ENCODE peak calls at places on chromosomes 2 and 18, in six cellular contexts. W is H1, K is suprapubic skin, X is vagina, A is breast epithelium, V is transverse colon. P is an unnamed sample. For H3K9me3, the result is how much of the 10 kb centered on the place peaks cover.

GRCh38 chr2:152342259-152343046 is 7.5 kb downstream of the FMNL2 start:
- DNase-seq in W (no peak), K (no peak), X (no peak), A (no peak), V (no peak), P (no peak)

GRCh38 chr2:88110830-88111229 is 17.0 kb downstream of the FABP1 start:
- DNase-seq in W (no peak), K (no peak), X (no peak), A (no peak), V (no peak), P (no peak)

GRCh38 chr2:207792244-207792785 is 22.6 kb upstream of the FZD5 start:
- DNase-seq in W (no peak), K (no peak), X (no peak), A (no peak), V (no peak), P (peak)

GRCh38 chr2:236887953-236888765 is 197.5 kb upstream of the COPS8 start:
- DNase-seq in W (peak), K (no peak), X (no peak), A (no peak), V (no peak), P (no peak)

GRCh38 chr2:48515588-48515987 is 14.4 kb upstream of the STON1 start:
- DNase-seq in W (no peak), K (no peak), X (no peak), A (no peak), V (peak), P (no peak)

GRCh38 chr2:205954707-205955106 is 131.3 kb downstream of the INO80D start:
- DNase-seq in W (no peak), K (no peak), X (no peak), A (no peak), V (no peak), P (no peak)

GRCh38 chr2:51258301-51258700 is 226.4 kb upstream of the NRXN1 start:
- DNase-seq in W (no peak), K (no peak), X (no peak), A (no peak), V (no peak), P (no peak)

GRCh38 chr18:44693030-44693784 is 12.5 kb downstream of the SETBP1 start:
- DNase-seq in W (no peak), K (no peak), X (peak), A (no peak), V (no peak), P (no peak)

GRCh38 chr2:172972005-172972619 is 103.5 kb upstream of the MAP3K20 start:
- DNase-seq in W (peak), K (no peak), X (no peak), A (no peak), V (peak), P (no peak)

GRCh38 chr2:155062250-155062985 is 363.9 kb downstream of the KCNJ3 start:
- DNase-seq in W (no peak), K (no peak), X (no peak), A (no peak), V (no peak), P (no peak)

GRCh38 chr2:191114403-191114886 is 36.3 kb downstream of the STAT4 start:
- DNase-seq in W (no peak), K (no peak), X (no peak), A (no peak), V (no peak), P (no peak)

GRCh38 chr2:60079562-60079961 is 473.9 kb downstream of the BCL11A start:
- DNase-seq in W (no peak), K (no peak), X (no peak), A (no peak), V (no peak), P (no peak)

GRCh38 chr2:120210234-120210781 is 12.9 kb downstream of the TMEM185B start:
- DNase-seq in W (no peak), K (no peak), X (peak), A (no peak), V (no peak), P (no peak)

GRCh38 chr2:237978058-237978712 is 11.4 kb downstream of the UBE2F start:
- DNase-seq in W (no peak), K (peak), X (no peak), A (no peak), V (no peak), P (no peak)

GRCh38 chr18:73947180-73947989 is 200.2 kb downstream of the FBXO15 start:
- DNase-seq in W (no peak), K (no peak), X (no peak), A (no peak), V (no peak), P (no peak)

GRCh38 chr18:38369772-38370690 is 804.4 kb upstream of the CELF4 start:
- DNase-seq in W (no peak), K (no peak), X (no peak), A (no peak), V (no peak), P (no peak)

GRCh38 chr18:74702951-74703350 is 105.3 kb downstream of the ZNF407 start:
- DNase-seq in W (no peak), K (no peak), X (no peak), A (no peak), V (no peak), P (no peak)

GRCh38 chr2:27914046-27914792 is 23.7 kb downstream of the BABAM2 start:
- DNase-seq in W (no peak), K (no peak), X (no peak), A (no peak), V (no peak), P (no peak)

GRCh38 chr2:43269706-43270105 is 43.3 kb upstream of the ZFP36L2 start:
- DNase-seq in W (no peak), K (peak), X (no peak), A (no peak), V (peak), P (no peak)

GRCh38 chr18:23906658-23907057 is 107.9 kb upstream of the TTC39C start:
- DNase-seq in W (no peak), K (no peak), X (no peak), A (no peak), V (no peak), P (no peak)

GRCh38 chr2:239830718-239831271 is 194.3 kb downstream of the NDUFA10 start:
- DNase-seq in W (peak), K (no peak), X (peak), A (peak), V (no peak), P (no peak)

GRCh38 chr2:18752667-18753422 is 163.5 kb upstream of the NT5C1B start:
- DNase-seq in W (no peak), K (no peak), X (no peak), A (no peak), V (no peak), P (no peak)

GRCh38 chr2:180573951-180574350 is 406.5 kb upstream of the UBE2E3 start:
- DNase-seq in W (no peak), K (no peak), X (no peak), A (no peak), V (no peak), P (no peak)

GRCh38 chr2:22893773-22894517 is 491.0 kb upstream of the KLHL29 start:
- DNase-seq in W (no peak), K (no peak), X (peak), A (no peak), V (no peak), P (no peak)

GRCh38 chr2:133674433-133675331 is 106.4 kb upstream of the NCKAP5 start:
- DNase-seq in W (peak), K (peak), X (no peak), A (peak), V (peak), P (peak)

GRCh38 chr2:70340921-70341765 is 39.3 kb upstream of the FAM136A start:
- DNase-seq in W (peak), K (no peak), X (no peak), A (no peak), V (peak), P (no peak)

GRCh38 chr2:237868631-237869356 is 9.4 kb downstream of the RAMP1 start:
- DNase-seq in W (no peak), K (peak), X (peak), A (peak), V (no peak), P (no peak)

DNA sequence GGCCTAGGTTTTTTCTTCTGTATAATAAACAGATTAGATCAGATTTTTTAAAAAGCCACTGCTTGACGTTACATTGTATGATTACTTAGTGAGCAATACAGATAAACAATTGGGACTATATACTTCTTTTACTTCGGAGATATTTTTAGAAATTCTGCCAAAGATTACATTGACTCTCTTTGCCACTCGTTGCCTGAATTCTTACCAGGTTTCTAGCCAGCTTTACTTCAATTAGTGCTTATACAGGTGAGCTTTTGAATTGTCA is 156.6 kb downstream of the HAUS1 start:
- DNase-seq in W (no peak), K (no peak), X (no peak), A (no peak), V (no peak), P (no peak)
- H3K27ac ChIP-seq in W (no peak), K (no peak), X (no peak), A (no peak), V (no peak), P (no peak)

GRCh38 chr2:127453392-127454171 is 35.4 kb downstream of the PROC start:
- DNase-seq in W (peak), K (no peak), X (no peak), A (no peak), V (no peak), P (no peak)

GRCh38 chr2:127453013-127453391 is 34.8 kb downstream of the PROC start:
- DNase-seq in W (no peak), K (no peak), X (no peak), A (no peak), V (no peak), P (no peak)

GRCh38 chr2:127449439-127449838 is 31.2 kb downstream of the PROC start:
- DNase-seq in W (no peak), K (no peak), X (no peak), A (no peak), V (no peak), P (no peak)

GRCh38 chr2:127449898-127450297 is 31.7 kb downstream of the PROC start:
- DNase-seq in W (no peak), K (no peak), X (no peak), A (no peak), V (no peak), P (no peak)

DNA sequence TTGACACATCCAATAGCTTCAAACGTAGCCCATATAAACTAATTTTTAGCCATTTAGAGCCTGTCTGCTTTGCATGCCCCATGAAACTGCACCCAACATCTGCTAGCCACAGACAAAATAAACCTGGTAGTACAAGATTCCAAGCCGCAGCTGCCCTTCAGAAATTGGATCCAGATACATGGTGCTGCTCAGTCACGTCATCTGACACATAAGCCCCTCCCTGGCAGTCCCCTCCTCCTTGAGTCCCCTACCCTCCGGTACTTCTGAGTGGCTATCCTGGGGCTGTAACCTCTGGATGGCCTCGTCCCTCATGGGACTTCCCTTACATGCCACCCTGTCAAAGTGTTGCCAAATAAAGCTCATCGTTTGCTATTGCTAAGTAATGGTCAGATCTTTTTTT is 33.8 kb downstream of the PROC start:
- DNase-seq in W (no peak), K (no peak), X (no peak), A (no peak), V (no peak), P (no peak)
- TF ChIP-seq POLR2AphosphoS5 in W (no peak), K (no peak), X (no peak), A (no peak), V (no peak), P (no peak)

GRCh38 chr2:16161768-16162490 is 221.6 kb downstream of the MYCN start:
- DNase-seq in W (peak), K (no peak), X (no peak), A (no peak), V (no peak), P (no peak)

GRCh38 chr2:16162491-16163040 is 222.2 kb downstream of the MYCN start:
- DNase-seq in W (peak), K (no peak), X (no peak), A (no peak), V (no peak), P (no peak)

GRCh38 chr2:16161085-16161565 is 220.8 kb downstream of the MYCN start:
- DNase-seq in W (no peak), K (no peak), X (no peak), A (no peak), V (no peak), P (no peak)

GRCh38 chr2:16156411-16156810 is 216.1 kb downstream of the MYCN start:
- DNase-seq in W (no peak), K (no peak), X (no peak), A (no peak), V (no peak), P (no peak)

DNA sequence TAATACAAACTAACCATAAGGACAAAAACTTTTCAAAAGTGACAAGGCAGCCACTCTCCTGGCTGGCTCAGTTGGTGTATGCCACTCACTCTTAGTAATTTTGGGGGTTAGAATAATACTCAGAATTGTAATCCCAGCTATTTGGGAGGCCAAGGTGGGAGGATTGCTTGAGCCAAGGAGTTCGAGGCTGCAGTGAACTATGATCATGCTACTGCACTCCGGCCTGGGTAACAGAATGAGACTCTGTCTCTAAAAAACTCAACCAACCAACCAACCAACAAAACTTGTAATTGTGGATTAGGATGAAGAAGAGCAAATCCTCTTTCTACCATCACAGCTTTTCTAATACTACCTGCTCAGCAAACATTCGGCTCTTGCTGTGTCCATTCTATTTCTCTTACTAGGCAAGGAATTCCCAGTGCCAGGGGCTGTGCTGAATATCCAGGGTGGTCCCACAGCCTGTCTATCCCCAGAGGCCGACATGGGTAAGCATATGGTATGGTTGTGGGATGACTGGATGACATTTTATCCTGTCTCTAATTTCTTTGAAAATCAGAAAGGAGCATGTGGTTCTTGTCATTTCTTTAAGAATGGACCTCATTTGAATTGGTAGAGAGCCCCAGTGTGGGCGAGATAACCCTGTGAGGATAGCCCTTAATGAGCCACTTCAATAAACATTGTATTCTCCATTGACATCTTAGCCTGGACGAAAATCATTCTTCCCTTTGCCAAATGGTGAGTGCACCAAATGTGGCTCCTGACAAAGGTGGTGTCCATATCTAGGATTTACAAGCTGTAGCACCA is 220.1 kb downstream of the MYCN start:
- DNase-seq in W (no peak), K (no peak), X (no peak), A (no peak), V (no peak), P (no peak)
- H3K9me3 ChIP-seq in W (under half), K (under half), X (under half), A (under half), V (under half), P (under half)

DNA sequence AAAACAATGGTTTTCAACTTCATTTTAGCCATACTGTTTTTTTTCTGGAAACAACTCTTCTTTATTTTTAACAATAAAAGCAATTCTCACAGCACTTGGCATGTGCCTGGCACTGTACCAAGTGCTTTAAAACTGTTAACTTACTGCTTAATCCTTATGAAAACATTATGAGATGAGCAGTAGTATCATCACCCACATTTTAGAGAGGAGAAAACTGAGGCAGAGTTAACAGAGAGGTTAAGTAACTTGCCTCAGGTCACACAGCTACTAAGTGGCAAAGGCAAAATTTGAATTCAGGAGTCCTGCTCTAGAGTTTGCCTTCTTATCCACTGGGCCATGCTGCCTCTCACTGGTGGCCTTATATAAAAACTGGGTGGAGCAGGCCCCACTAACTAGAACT is 23.2 kb downstream of the CTIF start:
- DNase-seq in W (no peak), K (no peak), X (no peak), A (no peak), V (no peak), P (no peak)
- H3K27ac ChIP-seq in W (no peak), K (no peak), X (no peak), A (no peak), V (peak), P (no peak)

DNA sequence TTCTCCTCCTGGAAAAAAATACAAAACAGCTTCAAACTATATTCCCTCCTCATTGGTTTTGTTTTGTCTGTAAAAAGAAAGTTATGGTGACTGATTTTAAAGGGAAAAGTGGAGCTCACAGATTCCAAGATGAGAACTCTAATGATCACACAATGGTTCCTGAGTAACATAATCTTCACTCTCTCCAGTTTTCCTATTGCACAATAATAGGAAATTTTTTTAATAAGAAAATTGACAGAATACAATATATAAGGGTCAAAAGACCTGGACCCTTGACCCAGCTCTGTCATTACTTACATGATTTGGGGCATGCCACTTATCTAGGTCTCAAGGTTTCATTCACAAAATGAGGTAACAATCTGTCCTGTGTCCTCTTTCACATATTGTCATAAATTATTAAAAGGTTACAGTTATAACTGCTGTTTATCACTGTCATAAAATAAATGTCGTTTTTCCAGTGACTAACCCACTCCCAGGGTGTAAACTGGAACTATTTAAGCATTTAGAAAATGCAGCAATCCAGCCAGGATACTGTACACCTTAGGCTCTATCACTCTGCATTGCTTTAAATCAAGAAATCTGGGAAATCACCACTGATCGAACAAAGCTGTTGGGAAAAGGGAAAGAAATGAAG is 4.1 kb downstream of the MGAT4A start:
- DNase-seq in W (no peak), K (no peak), X (no peak), A (no peak), V (no peak), P (no peak)
- TF ChIP-seq POLR2AphosphoS5 in W (no peak), K (no peak), X (no peak), A (no peak), V (no peak), P (no peak)